ENCODE peak calls at places on chromosomes 16 and 17, in nine cellular contexts. U, A, F, O, C, Z, Y, V and M are unnamed samples.

GRCh38 chr17:16484445-16485169 is 7.4 kb downstream of the LRRC75A start:
- DNase-seq in V (peak), U (no peak), Y (no peak), F (no peak), O (no peak), C (no peak), A (no peak), Z (no peak), M (no peak)

GRCh38 chr16:89784409-89784808 is 32.0 kb downstream of the FANCA start:
- DNase-seq in O (no peak), A (no peak), Y (no peak), U (no peak), F (no peak), V (no peak), C (no peak), Z (no peak), M (no peak)

GRCh38 chr16:66001432-66001831 is 365.1 kb upstream of the CDH5 start:
- DNase-seq in C (no peak), O (no peak), U (no peak), F (no peak), A (no peak), Y (no peak), Z (peak), V (no peak), M (no peak)

GRCh38 chr16:8712589-8713361 is 38.4 kb downstream of the ABAT start:
- DNase-seq in A (no peak), O (no peak), Y (no peak), C (no peak), Z (no peak), V (peak), U (no peak), F (no peak), M (no peak)

GRCh38 chr16:82735696-82736095 is 108.9 kb downstream of the CDH13 start:
- DNase-seq in F (no peak), V (no peak), Y (no peak), A (no peak), Z (no peak), C (peak), U (no peak), O (no peak), M (peak)

GRCh38 chr16:29804455-29805231 is 1.7 kb upstream of the MAZ start:
- DNase-seq in Z (peak), V (peak), F (peak), C (peak), U (peak), Y (no peak), O (peak), A (no peak), M (no peak)

GRCh38 chr16:57957396-57958392 is 13.2 kb downstream of the CNGB1 start:
- DNase-seq in Z (no peak), U (no peak), V (no peak), O (no peak), A (no peak), Y (no peak), F (no peak), C (no peak), M (no peak)

GRCh38 chr17:1188812-1189211 is 9.0 kb upstream of the ABR start:
- DNase-seq in Z (peak), Y (no peak), O (peak), V (no peak), F (peak), A (peak), U (peak), C (no peak), M (peak)

GRCh38 chr17:20280832-20281231 is 186.5 kb downstream of the LGALS9B start:
- DNase-seq in U (no peak), V (no peak), Y (no peak), Z (no peak), A (no peak), F (no peak), C (no peak), O (no peak), M (no peak)

GRCh38 chr17:72634621-72635020 is 457.9 kb downstream of the SLC39A11 start:
- DNase-seq in Z (no peak), C (no peak), F (no peak), U (no peak), A (no peak), O (peak), Y (no peak), V (no peak), M (no peak)

GRCh38 chr17:20291076-20291475 is 176.3 kb downstream of the LGALS9B start:
- DNase-seq in F (no peak), O (no peak), U (no peak), A (no peak), Y (no peak), V (no peak), C (no peak), Z (no peak), M (no peak)

GRCh38 chr17:79798296-79799173 is 1.7 kb upstream of the CBX8 start:
- DNase-seq in A (no peak), Z (peak), V (peak), O (no peak), Y (no peak), F (no peak), C (no peak), U (no peak), M (no peak)

GRCh38 chr17:79794659-79795511 is 2.0 kb downstream of the CBX8 start:
- DNase-seq in F (no peak), U (no peak), C (no peak), V (peak), Y (no peak), O (no peak), A (no peak), Z (no peak), M (no peak)

GRCh38 chr17:79797492-79798295 is 817 bp upstream of the CBX8 start:
- DNase-seq in O (no peak), U (no peak), Y (peak), C (no peak), Z (no peak), A (no peak), V (peak), F (no peak), M (no peak)

GRCh38 chr17:79795795-79796569 is 895 bp downstream of the CBX8 start:
- DNase-seq in Y (no peak), C (no peak), U (no peak), O (no peak), A (no peak), Z (no peak), V (peak), F (no peak), M (no peak)

DNA sequence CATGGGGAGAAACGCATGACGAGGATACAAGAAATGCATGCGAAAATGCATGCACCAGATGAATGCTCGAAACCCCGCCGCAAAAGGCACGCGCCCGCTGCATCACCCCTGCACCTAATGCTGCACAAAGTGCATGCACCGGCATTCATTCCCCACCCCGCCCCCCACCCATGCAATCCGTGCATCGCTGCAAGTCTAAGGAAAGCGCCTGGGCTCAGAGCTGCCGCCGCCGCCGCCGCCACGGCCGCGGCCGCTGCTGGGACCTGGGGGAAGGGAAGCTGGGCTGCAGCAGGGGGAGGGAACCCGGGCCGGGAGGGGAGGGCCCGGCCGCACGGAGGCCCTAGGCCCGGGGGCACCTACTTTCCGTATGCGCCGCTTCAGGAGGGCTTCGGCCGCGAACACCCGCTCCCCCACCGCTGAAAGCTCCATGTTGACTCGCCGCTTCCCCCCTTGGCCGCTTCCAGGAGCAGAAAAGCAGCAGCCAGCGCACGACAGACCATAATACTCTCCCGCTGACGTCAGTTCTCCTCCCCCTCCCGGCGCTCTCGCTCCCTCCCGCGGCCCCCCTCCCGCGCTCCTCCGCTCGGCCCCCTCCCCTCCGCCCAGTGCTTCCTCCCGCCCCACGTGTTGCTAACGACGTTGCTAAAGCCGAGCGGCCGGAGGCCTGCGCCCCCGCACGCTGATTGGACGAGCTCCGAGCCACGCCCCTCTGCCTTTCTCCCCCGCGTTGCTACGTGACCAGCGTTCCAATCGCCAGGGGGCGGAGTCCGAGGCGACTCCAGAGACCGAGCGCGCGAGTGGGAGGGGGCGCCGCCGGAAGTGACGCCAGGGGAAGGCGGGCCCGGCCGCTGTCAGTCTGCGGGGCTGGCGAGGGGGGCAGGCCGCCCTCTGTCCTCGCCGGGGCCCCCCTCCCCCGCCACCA is at the start of gene CBX8:
- DNase-seq in Y (peak), A (peak), V (peak), O (peak), U (peak), Z (peak), C (peak), F (peak), M (peak)
- TF ChIP-seq CTCF in Y (no peak), A (peak), V (no peak), O (no peak), U (no peak), Z (no peak), C (peak), F (no peak), M (no peak)

GRCh38 chr17:28968914-28969295 is 17.6 kb upstream of the PHF12 start:
- DNase-seq in U (no peak), A (no peak), F (no peak), Z (peak), O (no peak), V (no peak), Y (no peak), C (no peak), M (no peak)

GRCh38 chr17:28968269-28968913 is 17.1 kb upstream of the PHF12 start:
- DNase-seq in F (no peak), U (no peak), V (peak), Z (no peak), Y (no peak), A (no peak), O (no peak), C (peak), M (peak)

GRCh38 chr17:28970879-28971278 is 19.6 kb upstream of the PHF12 start:
- DNase-seq in U (no peak), Y (no peak), O (no peak), C (no peak), Z (no peak), F (no peak), V (no peak), A (no peak), M (no peak)

GRCh38 chr17:28969706-28970393 is 18.5 kb upstream of the PHF12 start:
- DNase-seq in Y (no peak), V (no peak), U (no peak), C (no peak), A (no peak), F (no peak), Z (no peak), O (no peak), M (no peak)

GRCh38 chr17:28967240-28968135 is 16.2 kb upstream of the PHF12 start:
- DNase-seq in C (no peak), F (no peak), O (no peak), Z (no peak), Y (no peak), A (no peak), U (no peak), V (peak), M (no peak)
- H3K4me3 ChIP-seq in C (no peak), F (no peak), O (no peak), Z (no peak), Y (no peak), A (no peak), U (no peak), V (peak), M (no peak)

GRCh38 chr16:17367932-17368331 is 102.8 kb downstream of the XYLT1 start:
- DNase-seq in V (peak), O (no peak), Y (no peak), A (no peak), C (peak), U (no peak), F (no peak), Z (peak), M (peak)

GRCh38 chr16:17367034-17367433 is 103.7 kb downstream of the XYLT1 start:
- DNase-seq in U (no peak), F (no peak), Z (no peak), A (no peak), Y (no peak), O (no peak), C (no peak), V (no peak), M (no peak)

GRCh38 chr16:17369441-17369951 is 101.3 kb downstream of the XYLT1 start:
- DNase-seq in C (no peak), Z (no peak), U (peak), O (peak), A (peak), V (no peak), Y (no peak), F (no peak), M (no peak)

GRCh38 chr16:17368951-17369350 is 101.8 kb downstream of the XYLT1 start:
- DNase-seq in Z (no peak), Y (no peak), V (no peak), U (no peak), O (no peak), C (no peak), F (no peak), A (no peak), M (no peak)

DNA sequence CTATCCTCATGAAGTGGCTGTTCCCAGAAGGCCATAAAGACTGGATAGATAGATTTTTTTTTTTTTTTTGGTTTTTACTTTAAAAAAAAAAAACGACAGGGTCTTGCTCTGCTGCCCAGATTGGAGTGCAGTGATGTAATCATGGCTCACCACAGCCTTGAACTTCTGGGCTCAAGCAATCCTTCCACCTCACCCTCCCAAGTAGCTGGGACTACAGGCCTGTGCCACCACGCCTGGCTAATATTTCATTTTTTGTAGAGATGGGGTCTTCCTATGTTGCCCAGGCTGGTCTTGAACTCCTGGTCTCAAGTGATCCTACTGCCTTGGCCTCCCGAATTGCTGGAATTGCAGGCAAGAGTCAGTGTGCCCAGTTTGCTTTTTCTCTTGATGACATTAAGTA is 102.2 kb downstream of the XYLT1 start:
- DNase-seq in U (no peak), Z (no peak), Y (no peak), V (no peak), C (no peak), A (no peak), F (no peak), O (no peak), M (no peak)
- TF ChIP-seq CTCF in U (no peak), Z (no peak), Y (no peak), V (no peak), C (no peak), A (no peak), F (no peak), O (no peak), M (no peak)

GRCh38 chr17:47806026-47806912 is 15.3 kb downstream of the OSBPL7 start:
- DNase-seq in O (peak), C (no peak), F (peak), U (no peak), V (no peak), A (no peak), Y (no peak), Z (no peak), M (no peak)
- H3K4me3 ChIP-seq in O (no peak), C (no peak), F (no peak), U (no peak), V (no peak), A (no peak), Y (no peak), Z (no peak), M (no peak)